ENCODE peak calls at places on chromosomes 6 and 20, in eight cellular contexts. One of them, this sample, is unnamed.

GRCh38 chr6:169906741-169907418 is 155.5 kb downstream of the ERMARD start:
- DNase-seq in stromal cell of bone marrow: no peak
- DNase-seq in NCI-H2171 treated with DMSO at 0.1 percent for 48 hours: no peak
- DNase-seq in neural crest cell: no peak
- DNase-seq in lung microvascular endothelial cell: peak; percentile 60
- DNase-seq in Calu3: no peak
- DNase-seq in M059J: no peak
- DNase-seq in kidney glomerular epithelial cell: no peak
- DNase-seq in this sample: no peak

GRCh38 chr6:128112494-128112893 is 211.6 kb upstream of the THEMIS start:
- DNase-seq in stromal cell of bone marrow: no peak
- DNase-seq in kidney glomerular epithelial cell: no peak
- DNase-seq in M059J: no peak
- DNase-seq in neural crest cell: no peak
- DNase-seq in NCI-H2171 treated with DMSO at 0.1 percent for 48 hours: no peak
- DNase-seq in lung microvascular endothelial cell: peak; percentile 73
- DNase-seq in Calu3: no peak
- DNase-seq in this sample: peak; percentile 89

GRCh38 chr20:4329232-4329631 is 313.9 kb upstream of the RNF24 start:
- DNase-seq in stromal cell of bone marrow: no peak
- DNase-seq in kidney glomerular epithelial cell: no peak
- DNase-seq in M059J: no peak
- DNase-seq in NCI-H2171 treated with DMSO at 0.1 percent for 48 hours: no peak
- DNase-seq in Calu3: no peak
- DNase-seq in neural crest cell: no peak
- DNase-seq in lung microvascular endothelial cell: no peak
- DNase-seq in this sample: no peak

GRCh38 chr6:41177287-41177686 is 14.4 kb upstream of the TREM2 start:
- DNase-seq in NCI-H2171 treated with DMSO at 0.1 percent for 48 hours: no peak
- DNase-seq in Calu3: no peak
- DNase-seq in lung microvascular endothelial cell: no peak
- DNase-seq in neural crest cell: no peak
- DNase-seq in M059J: no peak
- DNase-seq in kidney glomerular epithelial cell: no peak
- DNase-seq in stromal cell of bone marrow: no peak
- DNase-seq in this sample: no peak

GRCh38 chr6:119076173-119076965 is 2.1 kb downstream of the FAM184A start:
- DNase-seq in neural crest cell: no peak
- DNase-seq in M059J: no peak
- DNase-seq in NCI-H2171 treated with DMSO at 0.1 percent for 48 hours: no peak
- DNase-seq in lung microvascular endothelial cell: no peak
- DNase-seq in kidney glomerular epithelial cell: no peak
- DNase-seq in Calu3: no peak
- DNase-seq in stromal cell of bone marrow: no peak
- DNase-seq in this sample: peak; percentile 33

GRCh38 chr6:41505084-41506049 is 40.8 kb upstream of the FOXP4 start:
- DNase-seq in kidney glomerular epithelial cell: peak; percentile 63
- DNase-seq in Calu3: no peak
- DNase-seq in lung microvascular endothelial cell: peak; percentile 86
- DNase-seq in neural crest cell: no peak
- DNase-seq in stromal cell of bone marrow: peak; percentile 31
- DNase-seq in M059J: peak; percentile 69
- DNase-seq in NCI-H2171 treated with DMSO at 0.1 percent for 48 hours: peak; percentile 54
- DNase-seq in this sample: peak; percentile 97

GRCh38 chr6:71419954-71420692 is 131.5 kb downstream of the OGFRL1 start:
- DNase-seq in kidney glomerular epithelial cell: peak; percentile 18
- DNase-seq in NCI-H2171 treated with DMSO at 0.1 percent for 48 hours: no peak
- DNase-seq in neural crest cell: no peak
- DNase-seq in M059J: peak; percentile 56
- DNase-seq in Calu3: peak; percentile 63
- DNase-seq in lung microvascular endothelial cell: peak; percentile 72
- DNase-seq in stromal cell of bone marrow: no peak
- DNase-seq in this sample: peak; percentile 68

GRCh38 chr6:14728396-14729024 is 517.4 kb upstream of the JARID2 start:
- DNase-seq in lung microvascular endothelial cell: no peak
- DNase-seq in stromal cell of bone marrow: no peak
- DNase-seq in Calu3: no peak
- DNase-seq in kidney glomerular epithelial cell: no peak
- DNase-seq in neural crest cell: no peak
- DNase-seq in NCI-H2171 treated with DMSO at 0.1 percent for 48 hours: peak; percentile 33
- DNase-seq in M059J: peak; percentile 92
- DNase-seq in this sample: peak; percentile 92

GRCh38 chr6:79269877-79270276 is 35.4 kb upstream of the HMGN3 start:
- DNase-seq in Calu3: no peak
- DNase-seq in kidney glomerular epithelial cell: peak; percentile 18
- DNase-seq in M059J: peak; percentile 88
- DNase-seq in lung microvascular endothelial cell: peak; percentile 84
- DNase-seq in NCI-H2171 treated with DMSO at 0.1 percent for 48 hours: no peak
- DNase-seq in stromal cell of bone marrow: peak; percentile 76
- DNase-seq in neural crest cell: no peak
- DNase-seq in this sample: no peak

GRCh38 chr6:163415176-163415619 is 680 bp downstream of the QKI start:
- DNase-seq in NCI-H2171 treated with DMSO at 0.1 percent for 48 hours: no peak
- DNase-seq in lung microvascular endothelial cell: no peak
- DNase-seq in Calu3: no peak
- DNase-seq in kidney glomerular epithelial cell: no peak
- DNase-seq in M059J: peak; percentile 34
- DNase-seq in neural crest cell: peak; percentile 20
- DNase-seq in stromal cell of bone marrow: no peak
- DNase-seq in this sample: no peak

GRCh38 chr6:68635706-68636513 is 828 bp downstream of the ADGRB3 start:
- DNase-seq in stromal cell of bone marrow: no peak
- DNase-seq in NCI-H2171 treated with DMSO at 0.1 percent for 48 hours: peak; percentile 43
- DNase-seq in kidney glomerular epithelial cell: no peak
- DNase-seq in M059J: peak; percentile 28
- DNase-seq in Calu3: no peak
- DNase-seq in neural crest cell: peak; percentile 28
- DNase-seq in lung microvascular endothelial cell: peak; percentile 6
- DNase-seq in this sample: peak; percentile 59

GRCh38 chr6:150142304-150142656 is 564 bp upstream of the PPP1R14C start:
- DNase-seq in stromal cell of bone marrow: peak; percentile 72
- DNase-seq in neural crest cell: no peak
- DNase-seq in lung microvascular endothelial cell: no peak
- DNase-seq in M059J: peak; percentile 25
- DNase-seq in NCI-H2171 treated with DMSO at 0.1 percent for 48 hours: peak; percentile 55
- DNase-seq in Calu3: peak; percentile 27
- DNase-seq in kidney glomerular epithelial cell: peak; percentile 95
- DNase-seq in this sample: peak; percentile 88

GRCh38 chr6:5094327-5094726 is 9.2 kb downstream of the PPP1R3G start:
- DNase-seq in Calu3: no peak
- DNase-seq in neural crest cell: no peak
- DNase-seq in M059J: peak; percentile 97
- DNase-seq in NCI-H2171 treated with DMSO at 0.1 percent for 48 hours: no peak
- DNase-seq in lung microvascular endothelial cell: no peak
- DNase-seq in kidney glomerular epithelial cell: peak; percentile 88
- DNase-seq in stromal cell of bone marrow: peak; percentile 90
- DNase-seq in this sample: no peak

GRCh38 chr20:36847009-36847709 is 28.8 kb upstream of the TLDC2 start:
- DNase-seq in M059J: no peak
- DNase-seq in kidney glomerular epithelial cell: no peak
- DNase-seq in neural crest cell: no peak
- DNase-seq in stromal cell of bone marrow: peak; percentile 85
- DNase-seq in Calu3: peak; percentile 32
- DNase-seq in lung microvascular endothelial cell: no peak
- DNase-seq in NCI-H2171 treated with DMSO at 0.1 percent for 48 hours: no peak
- DNase-seq in this sample: peak; percentile 83

GRCh38 chr20:43681468-43681942 is 14.6 kb downstream of the MYBL2 start:
- DNase-seq in lung microvascular endothelial cell: no peak
- DNase-seq in kidney glomerular epithelial cell: no peak
- DNase-seq in neural crest cell: no peak
- DNase-seq in Calu3: no peak
- DNase-seq in stromal cell of bone marrow: no peak
- DNase-seq in M059J: no peak
- DNase-seq in NCI-H2171 treated with DMSO at 0.1 percent for 48 hours: peak; percentile 97
- DNase-seq in this sample: peak; percentile 74

GRCh38 chr6:12507641-12508040 is 208.9 kb upstream of the PHACTR1 start:
- DNase-seq in stromal cell of bone marrow: no peak
- DNase-seq in Calu3: no peak
- DNase-seq in kidney glomerular epithelial cell: no peak
- DNase-seq in M059J: no peak
- DNase-seq in NCI-H2171 treated with DMSO at 0.1 percent for 48 hours: no peak
- DNase-seq in lung microvascular endothelial cell: peak; percentile 46
- DNase-seq in neural crest cell: no peak
- DNase-seq in this sample: no peak

GRCh38 chr20:9068232-9068781 is 580 bp upstream of the PLCB4 start:
- DNase-seq in stromal cell of bone marrow: no peak
- DNase-seq in lung microvascular endothelial cell: peak; percentile 63
- DNase-seq in NCI-H2171 treated with DMSO at 0.1 percent for 48 hours: peak; percentile 75
- DNase-seq in kidney glomerular epithelial cell: peak; percentile 29
- DNase-seq in neural crest cell: peak; percentile 67
- DNase-seq in M059J: peak; percentile 75
- DNase-seq in Calu3: peak; percentile 54
- DNase-seq in this sample: peak; percentile 97

GRCh38 chr20:62795023-62795761 is 1.1 kb upstream of the MRGBP start:
- DNase-seq in M059J: peak; percentile 74
- DNase-seq in stromal cell of bone marrow: no peak
- DNase-seq in neural crest cell: peak; percentile 60
- DNase-seq in kidney glomerular epithelial cell: no peak
- DNase-seq in lung microvascular endothelial cell: peak; percentile 65
- DNase-seq in Calu3: peak; percentile 69
- DNase-seq in NCI-H2171 treated with DMSO at 0.1 percent for 48 hours: peak; percentile 85
- DNase-seq in this sample: peak; percentile 83

This sample was measured in NCI-H69.